ENCODE peak calls at places on chromosomes 11 and 22, in seven cellular contexts. H is GM12878, E is prostate gland, I is stomach, A is HCT116, S is suprapubic skin, F is spleen. C is an unnamed sample.

GRCh38 chr22:25143161-25144076 is 56.2 kb upstream of the CRYBB3 start:
- DNase-seq in H (no peak), E (no peak), I (no peak), A (no peak), S (no peak), F (no peak), C (no peak)

GRCh38 chr11:108647701-108648527 is 17.0 kb upstream of the DDX10 start:
- DNase-seq in H (no peak), E (peak; percentile 75), I (peak; percentile 67), A (peak; percentile 69), S (peak; percentile 85), F (peak; percentile 72), C (no peak)

GRCh38 chr11:102473543-102473942 is 21.0 kb upstream of the TMEM123 start:
- DNase-seq in H (no peak), E (no peak), I (peak; percentile 72), A (no peak), S (no peak), F (no peak), C (no peak)

GRCh38 chr11:10418259-10418949 is 36.7 kb upstream of the AMPD3 start:
- DNase-seq in H (no peak), E (no peak), I (no peak), A (no peak), S (no peak), F (no peak), C (no peak)

GRCh38 chr11:95767498-95767897 is 22.1 kb downstream of the FAM76B start:
- DNase-seq in H (no peak), E (no peak), I (no peak), A (no peak), S (no peak), F (no peak), C (no peak)

GRCh38 chr11:130634981-130635473 is 186.6 kb downstream of the ADAMTS15 start:
- DNase-seq in H (no peak), E (no peak), I (no peak), A (no peak), S (no peak), F (no peak), C (peak; percentile 42)

GRCh38 chr22:19164425-19164824 is 14.1 kb downstream of the SLC25A1 start:
- DNase-seq in H (no peak), E (no peak), I (no peak), A (no peak), S (no peak), F (no peak), C (no peak)

GRCh38 chr11:17864478-17864941 is 129.9 kb downstream of the KCNC1 start:
- DNase-seq in H (no peak), E (no peak), I (peak; percentile 32), A (no peak), S (no peak), F (no peak), C (no peak)

GRCh38 chr11:119152604-119153003 is 3.8 kb downstream of the ABCG4 start:
- DNase-seq in H (no peak), E (no peak), I (no peak), A (no peak), S (no peak), F (no peak), C (no peak)

GRCh38 chr22:22552630-22553029 is 6.4 kb downstream of the PRAME start:
- DNase-seq in H (no peak), E (no peak), I (no peak), A (no peak), S (no peak), F (no peak), C (no peak)

GRCh38 chr11:92070026-92070889 is 154.4 kb upstream of the FAT3 start:
- DNase-seq in H (no peak), E (no peak), I (no peak), A (no peak), S (no peak), F (no peak), C (no peak)

GRCh38 chr11:124879229-124879998 is 14.2 kb downstream of the ROBO3 start:
- DNase-seq in H (no peak), E (no peak), I (no peak), A (no peak), S (peak; percentile 73), F (peak; percentile 82), C (no peak)

GRCh38 chr11:16780146-16780545 is 41.7 kb downstream of the C11orf58 start:
- DNase-seq in H (no peak), E (no peak), I (no peak), A (no peak), S (no peak), F (peak; percentile 59), C (no peak)

GRCh38 chr11:9053631-9054030 is 37.8 kb downstream of the SCUBE2 start:
- DNase-seq in H (no peak), E (no peak), I (no peak), A (no peak), S (no peak), F (no peak), C (peak; percentile 81)

GRCh38 chr11:106208795-106209194 is 131.3 kb downstream of the AASDHPPT start:
- DNase-seq in H (no peak), E (no peak), I (peak; percentile 33), A (no peak), S (no peak), F (no peak), C (no peak)

DNA sequence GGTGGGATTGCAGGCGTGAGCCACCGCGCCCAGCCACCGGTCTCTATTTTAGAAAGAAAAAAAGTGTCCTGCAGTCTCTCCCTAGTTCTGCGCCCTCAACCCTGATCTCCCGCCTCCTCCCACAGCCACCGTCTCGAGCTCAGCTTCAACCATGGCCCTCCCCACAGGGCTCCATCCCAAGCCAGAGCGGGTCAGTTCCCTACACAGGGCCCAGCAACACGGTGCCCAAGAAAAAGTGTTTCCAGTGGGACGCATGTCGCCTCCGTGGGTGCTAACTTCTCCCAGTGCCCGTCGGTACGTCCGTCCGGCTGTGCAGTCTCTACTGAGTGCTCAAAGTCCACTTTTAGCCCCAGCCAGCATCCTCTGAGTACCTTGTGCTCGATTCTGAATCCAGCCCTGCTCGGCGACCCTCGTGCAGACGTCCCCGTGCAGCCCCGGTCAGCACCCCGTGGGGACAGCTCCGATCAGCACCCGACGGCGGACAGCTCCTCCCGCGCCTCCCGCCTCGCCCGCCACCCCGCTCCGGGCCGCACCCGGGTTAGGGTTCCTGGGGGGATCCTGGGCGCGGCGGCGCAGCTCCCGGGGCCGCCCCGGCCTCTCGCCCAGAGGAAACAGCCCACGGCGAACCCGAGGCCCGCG is 658 bp upstream of the MAPK8IP2 start:
- DNase-seq in H (no peak), E (no peak), I (peak; percentile 59), A (no peak), S (no peak), F (peak; percentile 85), C (no peak)
- H3K4me3 ChIP-seq in H (no peak overlapping the region), E (peak overlapping the region; percentile 48), I (peak overlapping the region; percentile 64), A (peak overlapping the region; percentile 16), S (peak overlapping the region; percentile 55), F (peak overlapping the region; percentile 36), C (peak overlapping the region; percentile 23)

DNA sequence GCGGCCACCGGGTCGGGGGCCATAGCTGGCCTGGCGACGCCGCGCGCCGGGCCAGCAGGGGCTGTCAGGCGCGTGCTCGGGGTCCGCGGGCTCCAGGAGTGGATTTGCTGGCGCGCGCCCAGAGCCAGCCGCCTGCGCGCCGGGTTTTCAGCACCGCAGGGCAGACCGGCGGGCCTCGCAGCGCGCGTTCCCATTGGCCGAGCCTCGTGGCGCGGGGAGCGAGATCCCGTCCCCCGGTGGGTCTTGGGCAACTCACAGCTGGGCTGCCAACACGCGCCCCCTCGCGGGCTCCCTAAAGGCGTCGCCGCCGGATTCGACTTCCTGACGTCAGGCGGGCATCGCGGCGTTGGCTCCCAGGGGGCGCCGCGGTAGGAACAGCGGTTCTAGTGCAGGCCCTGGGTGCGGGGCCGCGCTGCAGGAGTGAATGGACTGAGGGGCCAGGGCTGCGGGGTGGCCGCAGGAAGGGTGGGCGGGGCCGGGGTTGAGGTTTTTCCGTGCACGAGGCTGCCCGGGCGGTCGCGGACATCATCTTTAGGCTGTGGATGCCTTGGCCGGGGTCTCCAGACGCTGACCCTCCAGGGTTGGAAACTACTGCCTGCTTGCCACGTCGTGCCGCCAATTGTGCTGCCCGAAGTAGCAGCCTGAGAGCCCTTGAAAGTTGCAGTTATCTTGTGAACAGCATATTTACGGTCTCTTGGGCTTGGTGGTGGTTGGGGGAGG is at the start of gene FADS1:
- DNase-seq in H (peak; percentile 60), E (peak; percentile 64), I (peak; percentile 83), A (peak; percentile 91), S (peak; percentile 93), F (peak; percentile 92), C (no peak)
- TF ChIP-seq CTCF in H (peak; percentile 53), E (peak; percentile 55), I (peak; percentile 25), A (no peak), S (no peak), F (peak; percentile 75), C (no peak)

GRCh38 chr11:1881442-1882264 is 10.0 kb downstream of the PRR33 start:
- DNase-seq in H (no peak), E (no peak), I (no peak), A (no peak), S (peak; percentile 82), F (peak; percentile 91), C (no peak)
- TF ChIP-seq POLR2AphosphoS5 in H (no peak), E (no peak), I (no peak), A (no peak), S (no peak), F (peak; percentile 63), C (no peak)

DNA sequence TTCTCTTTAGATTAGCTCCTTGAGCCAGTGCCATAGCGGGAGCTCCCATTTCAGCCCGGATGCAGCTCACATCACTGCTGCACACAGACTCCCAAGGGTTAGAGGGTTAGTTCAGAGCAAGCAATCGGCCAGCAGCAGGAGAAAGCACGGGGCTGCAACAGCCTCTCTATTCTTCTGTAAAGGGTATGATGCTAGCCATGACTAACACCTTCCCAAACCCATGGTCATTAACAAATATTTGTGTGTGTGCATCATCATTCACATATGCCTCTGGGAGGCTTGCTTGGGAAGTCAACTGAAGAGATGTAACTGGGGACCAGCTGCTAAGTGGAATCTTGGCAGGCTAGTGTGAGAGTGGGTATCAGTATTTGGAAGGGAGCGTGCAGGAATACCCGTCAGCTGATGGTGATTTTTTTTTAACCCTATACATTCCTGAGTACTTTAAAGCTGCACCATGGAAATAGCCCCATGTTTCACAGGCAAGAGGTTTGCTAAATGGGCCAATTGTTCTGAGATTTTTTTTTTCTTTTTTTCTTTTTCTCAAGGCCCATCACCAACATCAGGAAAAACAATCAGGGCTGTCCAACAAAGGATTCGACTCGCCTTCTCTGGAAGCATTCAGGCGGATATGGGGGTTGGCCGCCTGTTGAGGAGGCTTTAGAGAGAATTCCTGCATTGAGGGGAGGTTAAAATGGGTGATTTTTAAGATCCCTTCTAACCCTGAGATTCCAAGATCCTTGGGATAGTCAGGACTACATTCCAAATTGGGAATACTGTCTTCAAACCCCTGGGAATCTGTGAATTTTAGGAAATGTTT is 33.2 kb upstream of the CCDC89 start:
- DNase-seq in H (no peak), E (no peak), I (no peak), A (peak; percentile 82), S (no peak), F (no peak), C (no peak)
- H3K4me3 ChIP-seq in H (no peak overlapping the region), E (no peak overlapping the region), I (peak overlapping the region; percentile 4), A (no peak overlapping the region), S (peak overlapping the region; percentile 20), F (no peak overlapping the region), C (peak overlapping the region; percentile 19)

GRCh38 chr11:59556115-59556882 is 45.0 kb downstream of the OR4D9 start:
- DNase-seq in H (peak; percentile 58), E (no peak), I (no peak), A (peak; percentile 74), S (no peak), F (no peak), C (no peak)
- TF ChIP-seq CTCF in H (no peak), E (no peak), I (no peak), A (no peak), S (no peak), F (no peak), C (no peak)

C was measured in vagina.